ENCODE peak calls at places on chromosome 5, in seven cellular contexts. One of them, this sample, is unnamed.

GRCh38 chr5:100900796-100901731 is 2.0 kb downstream of the ST8SIA4 start:
- DNase-seq in posterior cingulate gyrus: no peak
- DNase-seq in stimulated activated CD4-positive, alpha-beta T cell treated with anti-CD3 and anti-CD28 coated beads, TNF-alpha, amount 100 ng/mL, for 1 hour: peak
- DNase-seq in HTR-8/SVneo: no peak
- DNase-seq in pons: peak
- DNase-seq in fibroblast of pulmonary artery: peak
- DNase-seq in fibroblast of the aortic adventitia: peak
- DNase-seq in this sample: peak

GRCh38 chr5:109865636-109866035 is 175.9 kb downstream of the MAN2A1 start:
- DNase-seq in stimulated activated CD4-positive, alpha-beta T cell treated with anti-CD3 and anti-CD28 coated beads, TNF-alpha, amount 100 ng/mL, for 1 hour: no peak
- DNase-seq in fibroblast of the aortic adventitia: peak
- DNase-seq in pons: peak
- DNase-seq in posterior cingulate gyrus: peak
- DNase-seq in fibroblast of pulmonary artery: peak
- DNase-seq in HTR-8/SVneo: peak
- DNase-seq in this sample: no peak

GRCh38 chr5:120843390-120843980 is 379.4 kb downstream of the PRR16 start:
- DNase-seq in fibroblast of the aortic adventitia: no peak
- DNase-seq in pons: no peak
- DNase-seq in posterior cingulate gyrus: no peak
- DNase-seq in stimulated activated CD4-positive, alpha-beta T cell treated with anti-CD3 and anti-CD28 coated beads, TNF-alpha, amount 100 ng/mL, for 1 hour: no peak
- DNase-seq in HTR-8/SVneo: no peak
- DNase-seq in fibroblast of pulmonary artery: no peak
- DNase-seq in this sample: no peak

GRCh38 chr5:88021141-88021540 is 247.5 kb downstream of the TMEM161B start:
- DNase-seq in posterior cingulate gyrus: no peak
- DNase-seq in fibroblast of the aortic adventitia: no peak
- DNase-seq in HTR-8/SVneo: no peak
- DNase-seq in stimulated activated CD4-positive, alpha-beta T cell treated with anti-CD3 and anti-CD28 coated beads, TNF-alpha, amount 100 ng/mL, for 1 hour: no peak
- DNase-seq in fibroblast of pulmonary artery: no peak
- DNase-seq in pons: no peak
- DNase-seq in this sample: no peak

GRCh38 chr5:150082889-150083288 is 3.5 kb downstream of the CSF1R start:
- DNase-seq in HTR-8/SVneo: no peak
- DNase-seq in fibroblast of the aortic adventitia: no peak
- DNase-seq in fibroblast of pulmonary artery: no peak
- DNase-seq in pons: peak
- DNase-seq in stimulated activated CD4-positive, alpha-beta T cell treated with anti-CD3 and anti-CD28 coated beads, TNF-alpha, amount 100 ng/mL, for 1 hour: no peak
- DNase-seq in posterior cingulate gyrus: no peak
- DNase-seq in this sample: no peak

GRCh38 chr5:73380052-73380451 is 68.5 kb downstream of the FOXD1 start:
- DNase-seq in stimulated activated CD4-positive, alpha-beta T cell treated with anti-CD3 and anti-CD28 coated beads, TNF-alpha, amount 100 ng/mL, for 1 hour: no peak
- DNase-seq in fibroblast of the aortic adventitia: no peak
- DNase-seq in HTR-8/SVneo: no peak
- DNase-seq in pons: no peak
- DNase-seq in fibroblast of pulmonary artery: no peak
- DNase-seq in posterior cingulate gyrus: no peak
- DNase-seq in this sample: no peak

GRCh38 chr5:141618030-141618803 is 583 bp downstream of the DIAPH1 start:
- DNase-seq in HTR-8/SVneo: peak
- DNase-seq in pons: no peak
- DNase-seq in posterior cingulate gyrus: no peak
- DNase-seq in stimulated activated CD4-positive, alpha-beta T cell treated with anti-CD3 and anti-CD28 coated beads, TNF-alpha, amount 100 ng/mL, for 1 hour: peak
- DNase-seq in fibroblast of the aortic adventitia: peak
- DNase-seq in fibroblast of pulmonary artery: no peak
- DNase-seq in this sample: peak

GRCh38 chr5:75089137-75089536 is 36.8 kb upstream of the GCNT4 start:
- DNase-seq in posterior cingulate gyrus: no peak
- DNase-seq in fibroblast of pulmonary artery: no peak
- DNase-seq in stimulated activated CD4-positive, alpha-beta T cell treated with anti-CD3 and anti-CD28 coated beads, TNF-alpha, amount 100 ng/mL, for 1 hour: no peak
- DNase-seq in HTR-8/SVneo: no peak
- DNase-seq in pons: no peak
- DNase-seq in fibroblast of the aortic adventitia: no peak
- DNase-seq in this sample: no peak